ENCODE peak calls at places on chromosomes 4 and X, in nine cellular contexts. One of them, this sample, is unnamed.

GRCh38 chrX:110743679-110744340 is 51.8 kb downstream of the CHRDL1 start:
- DNase-seq in AG08396: no peak
- DNase-seq in heart right ventricle: no peak
- DNase-seq in Kasumi-1: no peak
- DNase-seq in uterus: no peak
- DNase-seq in naive thymus-derived CD8-positive, alpha-beta T cell: no peak
- DNase-seq in astrocyte: no peak
- DNase-seq in NCI-H1092 treated with DMSO at 0.1 percent for 48 hours: no peak
- DNase-seq in endothelial cell: no peak
- DNase-seq in this sample: no peak

GRCh38 chr4:40856836-40857362 is 107.1 kb downstream of the NSUN7 start:
- DNase-seq in endothelial cell: peak
- DNase-seq in naive thymus-derived CD8-positive, alpha-beta T cell: peak
- DNase-seq in heart right ventricle: peak
- DNase-seq in astrocyte: peak
- DNase-seq in AG08396: peak
- DNase-seq in uterus: peak
- DNase-seq in Kasumi-1: peak
- DNase-seq in NCI-H1092 treated with DMSO at 0.1 percent for 48 hours: peak
- DNase-seq in this sample: no peak

GRCh38 chr4:39528056-39528465 is 822 bp upstream of the UGDH start:
- DNase-seq in Kasumi-1: no peak
- DNase-seq in AG08396: peak
- DNase-seq in uterus: peak
- DNase-seq in astrocyte: peak
- DNase-seq in endothelial cell: no peak
- DNase-seq in NCI-H1092 treated with DMSO at 0.1 percent for 48 hours: peak
- DNase-seq in heart right ventricle: no peak
- DNase-seq in naive thymus-derived CD8-positive, alpha-beta T cell: no peak
- DNase-seq in this sample: no peak

GRCh38 chrX:10325606-10326005 is 168.8 kb downstream of the CLCN4 start:
- DNase-seq in heart right ventricle: no peak
- DNase-seq in naive thymus-derived CD8-positive, alpha-beta T cell: no peak
- DNase-seq in Kasumi-1: no peak
- DNase-seq in endothelial cell: no peak
- DNase-seq in NCI-H1092 treated with DMSO at 0.1 percent for 48 hours: no peak
- DNase-seq in uterus: no peak
- DNase-seq in astrocyte: peak
- DNase-seq in AG08396: no peak
- DNase-seq in this sample: no peak

GRCh38 chrX:153902388-153902787 is 2.1 kb upstream of the AVPR2 start:
- DNase-seq in naive thymus-derived CD8-positive, alpha-beta T cell: no peak
- DNase-seq in NCI-H1092 treated with DMSO at 0.1 percent for 48 hours: peak
- DNase-seq in Kasumi-1: no peak
- DNase-seq in heart right ventricle: no peak
- DNase-seq in AG08396: no peak
- DNase-seq in astrocyte: no peak
- DNase-seq in uterus: no peak
- DNase-seq in endothelial cell: no peak
- DNase-seq in this sample: no peak

GRCh38 chrX:49842603-49843002 is 13.5 kb downstream of the PAGE4 start:
- DNase-seq in NCI-H1092 treated with DMSO at 0.1 percent for 48 hours: peak
- DNase-seq in naive thymus-derived CD8-positive, alpha-beta T cell: no peak
- DNase-seq in astrocyte: no peak
- DNase-seq in endothelial cell: no peak
- DNase-seq in uterus: no peak
- DNase-seq in AG08396: no peak
- DNase-seq in heart right ventricle: no peak
- DNase-seq in Kasumi-1: no peak
- DNase-seq in this sample: no peak

GRCh38 chrX:7330971-7331746 is 183.2 kb upstream of the PUDP start:
- DNase-seq in AG08396: peak
- DNase-seq in Kasumi-1: no peak
- DNase-seq in heart right ventricle: no peak
- DNase-seq in astrocyte: peak
- DNase-seq in NCI-H1092 treated with DMSO at 0.1 percent for 48 hours: no peak
- DNase-seq in naive thymus-derived CD8-positive, alpha-beta T cell: no peak
- DNase-seq in endothelial cell: no peak
- DNase-seq in uterus: peak
- DNase-seq in this sample: no peak

GRCh38 chrX:38175140-38175539 is 45.5 kb downstream of the SRPX start:
- DNase-seq in AG08396: no peak
- DNase-seq in uterus: no peak
- DNase-seq in endothelial cell: peak
- DNase-seq in NCI-H1092 treated with DMSO at 0.1 percent for 48 hours: peak
- DNase-seq in astrocyte: peak
- DNase-seq in naive thymus-derived CD8-positive, alpha-beta T cell: no peak
- DNase-seq in Kasumi-1: peak
- DNase-seq in heart right ventricle: no peak
- DNase-seq in this sample: no peak

GRCh38 chr4:41362647-41363383 is 106.1 kb downstream of the UCHL1 start:
- DNase-seq in Kasumi-1: no peak
- DNase-seq in NCI-H1092 treated with DMSO at 0.1 percent for 48 hours: peak
- DNase-seq in heart right ventricle: no peak
- DNase-seq in astrocyte: no peak
- DNase-seq in naive thymus-derived CD8-positive, alpha-beta T cell: no peak
- DNase-seq in uterus: no peak
- DNase-seq in AG08396: no peak
- DNase-seq in endothelial cell: no peak
- DNase-seq in this sample: no peak

GRCh38 chrX:106999002-106999975 is 723 bp downstream of the MORC4 start:
- DNase-seq in NCI-H1092 treated with DMSO at 0.1 percent for 48 hours: peak
- DNase-seq in heart right ventricle: peak
- DNase-seq in AG08396: peak
- DNase-seq in endothelial cell: peak
- DNase-seq in Kasumi-1: no peak
- DNase-seq in naive thymus-derived CD8-positive, alpha-beta T cell: peak
- DNase-seq in uterus: peak
- DNase-seq in astrocyte: peak
- DNase-seq in this sample: peak

GRCh38 chrX:45506149-45506768 is 305.6 kb upstream of the DIPK2B start:
- DNase-seq in Kasumi-1: no peak
- DNase-seq in heart right ventricle: no peak
- DNase-seq in NCI-H1092 treated with DMSO at 0.1 percent for 48 hours: no peak
- DNase-seq in naive thymus-derived CD8-positive, alpha-beta T cell: no peak
- DNase-seq in astrocyte: no peak
- DNase-seq in endothelial cell: no peak
- DNase-seq in AG08396: no peak
- DNase-seq in uterus: no peak
- DNase-seq in this sample: no peak

GRCh38 chr4:184268574-184269160 is 51.0 kb upstream of the ENPP6 start:
- DNase-seq in endothelial cell: no peak
- DNase-seq in Kasumi-1: peak
- DNase-seq in uterus: no peak
- DNase-seq in NCI-H1092 treated with DMSO at 0.1 percent for 48 hours: no peak
- DNase-seq in astrocyte: no peak
- DNase-seq in naive thymus-derived CD8-positive, alpha-beta T cell: no peak
- DNase-seq in AG08396: no peak
- DNase-seq in heart right ventricle: no peak
- DNase-seq in this sample: no peak

GRCh38 chrX:40090050-40090804 is 7.5 kb downstream of the BCOR start:
- DNase-seq in NCI-H1092 treated with DMSO at 0.1 percent for 48 hours: no peak
- DNase-seq in naive thymus-derived CD8-positive, alpha-beta T cell: no peak
- DNase-seq in heart right ventricle: peak
- DNase-seq in uterus: peak
- DNase-seq in endothelial cell: no peak
- DNase-seq in Kasumi-1: no peak
- DNase-seq in astrocyte: no peak
- DNase-seq in AG08396: no peak
- DNase-seq in this sample: no peak

GRCh38 chrX:17525762-17526555 is 151.0 kb downstream of the NHS start:
- DNase-seq in Kasumi-1: no peak
- DNase-seq in uterus: no peak
- DNase-seq in astrocyte: peak
- DNase-seq in heart right ventricle: no peak
- DNase-seq in naive thymus-derived CD8-positive, alpha-beta T cell: no peak
- DNase-seq in NCI-H1092 treated with DMSO at 0.1 percent for 48 hours: no peak
- DNase-seq in endothelial cell: no peak
- DNase-seq in AG08396: peak
- DNase-seq in this sample: no peak

GRCh38 chrX:136211766-136212556 is 39.2 kb downstream of the MAP7D3 start:
- DNase-seq in NCI-H1092 treated with DMSO at 0.1 percent for 48 hours: no peak
- DNase-seq in endothelial cell: no peak
- DNase-seq in Kasumi-1: no peak
- DNase-seq in uterus: no peak
- DNase-seq in AG08396: no peak
- DNase-seq in heart right ventricle: no peak
- DNase-seq in naive thymus-derived CD8-positive, alpha-beta T cell: no peak
- DNase-seq in astrocyte: no peak
- DNase-seq in this sample: no peak

GRCh38 chrX:22314692-22315091 is 42.0 kb downstream of the CBLL2 start:
- DNase-seq in astrocyte: no peak
- DNase-seq in endothelial cell: no peak
- DNase-seq in heart right ventricle: no peak
- DNase-seq in naive thymus-derived CD8-positive, alpha-beta T cell: no peak
- DNase-seq in NCI-H1092 treated with DMSO at 0.1 percent for 48 hours: no peak
- DNase-seq in AG08396: no peak
- DNase-seq in uterus: peak
- DNase-seq in Kasumi-1: no peak
- DNase-seq in this sample: no peak

GRCh38 chrX:134388161-134389109 is 71.5 kb upstream of the HPRT1 start:
- DNase-seq in astrocyte: no peak
- DNase-seq in AG08396: no peak
- DNase-seq in heart right ventricle: no peak
- DNase-seq in naive thymus-derived CD8-positive, alpha-beta T cell: no peak
- DNase-seq in uterus: no peak
- DNase-seq in endothelial cell: no peak
- DNase-seq in NCI-H1092 treated with DMSO at 0.1 percent for 48 hours: no peak
- DNase-seq in Kasumi-1: peak
- DNase-seq in this sample: no peak

GRCh38 chrX:30085571-30085970 is 129.8 kb upstream of the MAGEB2 start:
- DNase-seq in AG08396: no peak
- DNase-seq in astrocyte: no peak
- DNase-seq in endothelial cell: no peak
- DNase-seq in uterus: no peak
- DNase-seq in naive thymus-derived CD8-positive, alpha-beta T cell: no peak
- DNase-seq in Kasumi-1: no peak
- DNase-seq in NCI-H1092 treated with DMSO at 0.1 percent for 48 hours: no peak
- DNase-seq in heart right ventricle: no peak
- DNase-seq in this sample: no peak

GRCh38 chrX:81206471-81206870 is 4.6 kb downstream of the SH3BGRL start:
- DNase-seq in naive thymus-derived CD8-positive, alpha-beta T cell: no peak
- DNase-seq in Kasumi-1: no peak
- DNase-seq in heart right ventricle: no peak
- DNase-seq in endothelial cell: no peak
- DNase-seq in AG08396: no peak
- DNase-seq in NCI-H1092 treated with DMSO at 0.1 percent for 48 hours: no peak
- DNase-seq in astrocyte: no peak
- DNase-seq in uterus: no peak
- DNase-seq in this sample: no peak

GRCh38 chr4:125313497-125313896 is 1.3 kb upstream of the FAT4 start:
- DNase-seq in uterus: peak
- DNase-seq in naive thymus-derived CD8-positive, alpha-beta T cell: no peak
- DNase-seq in astrocyte: peak
- DNase-seq in Kasumi-1: peak
- DNase-seq in heart right ventricle: no peak
- DNase-seq in endothelial cell: peak
- DNase-seq in AG08396: peak
- DNase-seq in NCI-H1092 treated with DMSO at 0.1 percent for 48 hours: peak
- DNase-seq in this sample: no peak

GRCh38 chr4:20520901-20521300 is 179.4 kb upstream of the PACRGL start:
- DNase-seq in endothelial cell: no peak
- DNase-seq in Kasumi-1: no peak
- DNase-seq in heart right ventricle: no peak
- DNase-seq in AG08396: peak
- DNase-seq in naive thymus-derived CD8-positive, alpha-beta T cell: no peak
- DNase-seq in NCI-H1092 treated with DMSO at 0.1 percent for 48 hours: no peak
- DNase-seq in astrocyte: peak
- DNase-seq in uterus: no peak
- DNase-seq in this sample: no peak